ENCODE peak calls at places on chromosomes 7 and 10, in four cellular contexts. U is K562, R is sigmoid colon, W is suprapubic skin. K is an unnamed sample.

GRCh38 chr10:127899766-127900382 is 7.0 kb upstream of the PTPRE start:
- DNase-seq in U (no peak), R (no peak), W (no peak), K (peak)

GRCh38 chr10:8033812-8034665 is 20.4 kb upstream of the GATA3 start:
- DNase-seq in U (no peak), R (peak), W (no peak), K (no peak)

GRCh38 chr7:26688936-26689506 is 175.4 kb downstream of the SKAP2 start:
- DNase-seq in U (peak), R (no peak), W (no peak), K (no peak)

GRCh38 chr7:143389316-143390097 is 8.4 kb downstream of the ZYX start:
- DNase-seq in U (no peak), R (peak), W (no peak), K (no peak)

GRCh38 chr7:136272934-136273333 is 295.8 kb upstream of the MTPN start:
- DNase-seq in U (no peak), R (no peak), W (no peak), K (no peak)

GRCh38 chr7:75572814-75573213 is 80.7 kb downstream of the SPDYE5 start:
- DNase-seq in U (no peak), R (no peak), W (no peak), K (no peak)

GRCh38 chr10:35353399-35353798 is 17.1 kb downstream of the CCNY start:
- DNase-seq in U (no peak), R (no peak), W (no peak), K (no peak)

GRCh38 chr10:35464805-35465456 is 128.6 kb downstream of the CCNY start:
- DNase-seq in U (no peak), R (no peak), W (no peak), K (no peak)

GRCh38 chr10:86863443-86863842 is 94.0 kb downstream of the MMRN2 start:
- DNase-seq in U (no peak), R (no peak), W (no peak), K (no peak)

DNA sequence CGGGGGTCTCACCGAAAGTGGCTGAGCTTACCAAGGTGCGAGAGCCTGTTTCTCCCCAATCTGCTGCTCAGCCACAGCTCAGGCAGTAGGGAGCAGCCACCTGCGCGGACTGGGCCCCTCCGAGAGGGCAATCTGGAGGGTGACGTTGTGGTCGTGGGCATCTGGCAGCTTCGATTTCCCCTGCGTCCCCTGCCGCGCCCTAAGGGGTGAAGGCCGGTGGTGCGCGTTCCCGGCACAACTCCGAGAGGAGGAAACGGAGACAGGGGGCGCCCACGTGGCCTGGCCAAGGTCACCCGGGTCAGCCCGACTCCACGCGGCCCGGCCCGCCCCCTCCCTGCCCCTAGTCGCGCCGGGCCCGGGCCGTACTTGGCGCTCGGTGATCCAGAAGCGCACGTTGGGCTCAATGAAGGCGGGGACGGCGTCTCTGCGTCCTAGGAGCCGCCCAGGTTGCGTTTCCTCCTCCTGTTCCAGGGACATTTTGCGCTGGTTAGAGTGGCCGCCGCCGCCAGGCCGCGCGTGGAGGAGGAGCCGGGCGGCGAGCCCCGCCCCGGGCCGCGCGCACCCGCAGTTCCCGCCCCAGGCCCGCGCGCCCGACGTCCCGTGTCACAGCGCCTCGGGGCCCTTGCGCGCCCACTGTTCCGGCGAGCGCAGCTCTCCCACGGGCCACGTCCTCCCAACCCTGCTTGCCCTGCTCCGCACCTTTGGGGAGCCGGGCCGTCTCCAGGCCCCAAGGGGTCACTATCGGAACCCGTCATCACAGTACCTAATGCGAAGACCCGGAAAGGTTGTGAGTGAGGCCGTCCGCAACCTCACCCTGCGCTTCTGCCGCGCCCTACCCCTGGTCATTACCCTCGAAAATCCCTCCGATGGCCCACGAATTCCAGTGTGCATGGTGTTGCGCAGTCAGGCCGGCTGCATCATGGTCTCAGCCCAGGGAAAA is at the start of gene SFXN4:
- DNase-seq in U (peak), R (peak), W (peak), K (peak)
- TF ChIP-seq EP300 in U (no peak), R (peak), W (no peak), K (no peak)

DNA sequence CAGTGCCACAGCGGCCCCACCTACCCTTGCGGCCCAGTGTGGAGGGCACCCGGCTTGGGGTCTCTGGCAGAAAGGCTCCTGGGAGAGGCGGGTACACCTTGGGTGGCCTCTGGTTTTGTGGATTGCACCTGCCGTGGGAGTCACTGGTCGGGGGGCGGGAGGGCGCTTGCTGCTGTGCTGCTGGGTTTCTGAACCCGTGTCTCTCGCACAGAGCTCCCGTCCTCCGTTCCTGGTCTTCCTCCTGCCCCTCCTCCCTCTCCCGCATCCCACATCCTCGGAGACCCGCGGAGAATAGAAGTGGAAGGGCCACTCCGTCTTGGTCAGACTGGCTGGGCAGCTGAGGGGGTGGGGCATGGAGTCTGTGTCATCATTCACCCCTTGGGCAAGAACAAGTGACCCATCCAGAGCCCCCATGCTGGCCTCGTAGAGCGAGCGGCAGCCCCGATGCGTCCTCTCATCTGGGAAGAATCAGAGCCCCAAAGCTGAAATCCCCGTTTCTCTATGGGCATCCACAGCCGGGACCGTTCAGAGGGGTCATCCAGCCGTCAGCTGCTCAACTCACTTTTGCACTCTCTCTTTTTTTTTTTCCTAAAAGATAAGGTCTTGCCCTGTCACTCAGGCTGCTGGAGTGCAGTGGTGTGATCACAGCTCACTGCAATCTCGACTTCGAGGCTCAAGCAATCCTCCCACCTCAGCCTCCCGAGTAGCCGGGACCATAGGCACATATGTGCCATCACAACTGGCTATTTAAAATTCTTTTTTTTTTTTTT is 4.0 kb downstream of the MAFK start:
- DNase-seq in U (no peak), R (peak), W (peak), K (peak)
- H3K27ac ChIP-seq in U (peak), R (peak), W (peak), K (peak)

GRCh38 chr7:132575336-132575986 is 809 bp downstream of the PLXNA4 start:
- DNase-seq in U (no peak), R (peak), W (no peak), K (peak)
- TF ChIP-seq POLR2AphosphoS5 in U (no peak), R (no peak), W (no peak), K (no peak)

DNA sequence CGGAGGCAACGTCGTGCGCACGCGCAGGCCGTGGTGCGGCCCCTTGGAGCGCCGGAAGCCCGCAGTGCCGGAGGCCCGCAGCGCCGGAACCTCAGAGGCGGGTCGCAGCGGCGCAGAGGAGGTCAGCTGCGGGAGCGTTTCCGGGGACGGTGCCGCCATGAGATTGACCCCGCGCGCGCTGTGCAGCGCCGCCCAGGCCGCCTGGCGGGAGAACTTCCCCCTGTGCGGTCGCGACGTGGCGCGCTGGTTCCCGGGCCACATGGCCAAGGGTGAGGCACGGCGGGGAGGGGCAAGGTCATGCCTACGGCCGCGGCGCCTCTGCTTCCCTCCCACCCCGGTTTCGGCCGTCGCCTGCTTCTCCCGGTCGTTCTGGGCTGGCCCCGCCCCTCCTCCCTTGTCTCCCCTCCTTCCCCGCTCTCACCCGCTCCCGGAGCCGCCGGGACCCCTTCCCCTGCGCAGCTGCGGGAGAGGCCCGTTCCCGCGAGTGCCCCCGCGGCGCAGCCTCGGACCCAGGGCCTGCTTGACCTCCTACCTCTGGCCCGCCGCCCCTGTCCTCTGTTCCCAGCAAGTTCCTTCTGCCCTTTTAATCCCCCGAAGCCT is at the start of gene MTG1:
- DNase-seq in U (peak), R (peak), W (peak), K (peak)
- TF ChIP-seq EP300 in U (no peak), R (no peak), W (no peak), K (peak)

DNA sequence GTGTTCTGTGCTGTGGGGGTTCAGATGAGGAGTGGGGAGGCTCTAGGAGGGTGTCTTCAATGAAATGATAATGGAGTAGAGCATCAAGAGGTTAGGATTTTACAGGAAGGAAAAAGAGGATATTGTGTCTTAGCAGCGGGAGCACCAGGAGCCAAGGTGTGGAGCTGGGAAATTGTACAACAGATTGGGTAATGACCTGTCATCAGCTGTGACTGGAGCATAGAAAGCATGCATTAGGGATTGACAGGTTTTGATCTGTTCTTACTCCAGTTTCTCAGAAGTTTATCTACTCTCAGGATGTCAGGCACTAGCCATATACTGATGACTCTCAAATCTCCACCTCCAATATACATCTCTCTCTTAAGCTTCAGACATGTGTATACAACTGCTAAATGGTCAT is 196.9 kb downstream of the ARHGAP12 start:
- DNase-seq in U (no peak), R (no peak), W (no peak), K (no peak)
- H3K27ac ChIP-seq in U (no peak), R (no peak), W (no peak), K (no peak)

GRCh38 chr7:35024298-35024697 is 13.0 kb downstream of the DPY19L1 start:
- DNase-seq in U (no peak), R (no peak), W (no peak), K (no peak)

GRCh38 chr7:35022725-35023124 is 14.6 kb downstream of the DPY19L1 start:
- DNase-seq in U (no peak), R (no peak), W (no peak), K (no peak)

GRCh38 chr7:35025391-35025870 is 11.9 kb downstream of the DPY19L1 start:
- DNase-seq in U (no peak), R (no peak), W (no peak), K (no peak)

GRCh38 chr7:35029311-35029710 is 8.0 kb downstream of the DPY19L1 start:
- DNase-seq in U (no peak), R (no peak), W (no peak), K (no peak)

GRCh38 chr7:35026154-35026553 is 11.1 kb downstream of the DPY19L1 start:
- DNase-seq in U (no peak), R (no peak), W (no peak), K (no peak)
- TF ChIP-seq POLR2AphosphoS5 in U (no peak), R (no peak), W (no peak), K (no peak)

GRCh38 chr10:110460111-110460809 is 37.4 kb upstream of the DUSP5 start:
- DNase-seq in U (no peak), R (no peak), W (peak), K (no peak)
- TF ChIP-seq EP300 in U (no peak), R (no peak), W (no peak), K (no peak)

DNA sequence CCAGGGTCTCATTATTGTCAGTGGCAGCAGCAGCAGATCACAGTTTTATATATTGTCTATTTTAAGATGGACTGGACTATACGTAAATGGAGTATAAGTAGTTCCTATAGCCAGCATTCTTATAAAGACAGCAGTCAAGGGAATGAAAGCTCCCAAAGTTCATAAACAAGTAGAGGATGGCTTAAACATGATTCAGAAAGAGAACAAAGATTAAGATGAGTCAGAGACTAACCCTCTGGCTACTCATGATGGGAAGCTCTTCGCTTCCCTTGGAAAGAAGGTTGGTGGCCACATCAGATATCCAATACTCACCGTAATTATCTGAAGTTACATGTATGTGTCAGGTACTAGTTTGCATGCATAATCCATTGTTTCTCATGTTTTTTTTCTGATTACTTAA is 277.0 kb downstream of the INHBA start:
- DNase-seq in U (no peak), R (no peak), W (no peak), K (no peak)
- H3K27ac ChIP-seq in U (no peak), R (no peak), W (no peak), K (no peak)

DNA sequence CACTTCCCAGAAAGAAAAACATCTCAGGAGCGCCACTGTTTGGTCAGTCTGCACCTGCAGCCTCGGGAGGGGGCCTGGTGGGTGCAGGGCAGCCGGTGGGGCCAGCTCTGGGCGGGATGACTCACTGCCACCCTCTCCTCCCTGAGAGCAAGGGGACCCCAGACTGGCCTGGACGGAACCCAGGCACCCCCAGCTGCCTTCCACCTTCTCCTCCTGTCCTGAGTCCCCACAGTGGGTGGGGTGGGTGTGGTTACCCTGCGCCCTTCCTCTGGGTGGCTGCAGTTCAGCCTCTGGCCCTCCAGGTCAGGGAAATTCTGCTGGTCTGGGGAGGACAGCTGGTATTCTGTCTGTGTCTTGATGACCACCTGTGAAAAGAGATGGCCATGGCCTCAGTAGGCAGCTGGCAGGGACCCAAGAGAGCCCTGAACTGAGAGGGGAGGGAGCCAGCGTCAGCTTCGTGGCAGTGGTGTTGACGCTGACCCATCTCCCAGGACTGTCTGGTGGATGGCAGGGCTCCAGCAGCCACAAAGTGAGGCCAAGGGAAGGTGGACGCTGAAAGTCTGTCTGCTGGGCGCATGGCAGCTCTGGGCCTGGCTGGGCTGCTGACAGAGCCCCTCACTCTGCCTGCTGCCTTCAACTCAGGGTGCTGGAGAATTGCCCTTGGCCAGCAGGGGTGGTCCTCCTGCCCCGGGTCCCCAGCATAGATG is 8.9 kb downstream of the CALY start:
- DNase-seq in U (no peak), R (no peak), W (no peak), K (no peak)
- TF ChIP-seq POLR2AphosphoS5 in U (no peak), R (no peak), W (no peak), K (no peak)

K was measured in upper lobe of left lung.